ENCODE peak calls at places on chromosome 6, in nine cellular contexts. V, D, I, B, E, X, U, O and N are unnamed samples. For H3K4me1, the result is how much of the 10 kb centered on the place peaks cover.

GRCh38 chr6:44052419-44053011 is 74.7 kb downstream of the MRPL14 start:
- DNase-seq in O (no peak), V (peak), I (no peak), E (no peak), B (peak), D (peak), U (peak), X (no peak), N (no peak)

GRCh38 chr6:159399953-159400352 is 230.8 kb downstream of the FNDC1 start:
- DNase-seq in D (no peak), V (no peak), X (no peak), B (no peak), O (no peak), I (no peak), U (no peak), E (no peak), N (no peak)

GRCh38 chr6:158781692-158782373 is 37.3 kb downstream of the EZR start:
- DNase-seq in O (no peak), E (no peak), V (peak), U (no peak), B (no peak), D (no peak), I (no peak), X (no peak), N (no peak)

GRCh38 chr6:51928320-51928719 is 159.1 kb downstream of the PKHD1 start:
- DNase-seq in V (no peak), E (no peak), O (no peak), I (no peak), U (no peak), D (no peak), B (no peak), X (no peak), N (no peak)

GRCh38 chr6:163038317-163038716 is 310.5 kb downstream of the PACRG start:
- DNase-seq in X (no peak), V (no peak), B (no peak), O (peak), U (no peak), E (no peak), I (no peak), D (no peak), N (no peak)

GRCh38 chr6:11320914-11321549 is 88.6 kb upstream of the NEDD9 start:
- DNase-seq in I (no peak), B (no peak), D (no peak), O (no peak), V (no peak), X (no peak), U (no peak), E (no peak), N (no peak)

GRCh38 chr6:46926481-46926880 is 4.7 kb upstream of the ADGRF5 start:
- DNase-seq in X (no peak), B (no peak), U (no peak), D (no peak), E (no peak), O (no peak), I (no peak), V (no peak), N (no peak)

GRCh38 chr6:2186516-2186915 is 58.9 kb downstream of the GMDS start:
- DNase-seq in I (no peak), X (no peak), E (no peak), O (no peak), U (no peak), D (no peak), B (no peak), V (no peak), N (no peak)

GRCh38 chr6:17297261-17298080 is 16.3 kb downstream of the RBM24 start:
- DNase-seq in I (no peak), O (no peak), V (no peak), U (peak), D (no peak), E (no peak), X (no peak), B (no peak), N (no peak)

GRCh38 chr6:134720353-134721094 is 229.4 kb downstream of the ALDH8A1 start:
- DNase-seq in D (no peak), B (no peak), U (no peak), V (peak), E (no peak), I (no peak), O (no peak), X (no peak), N (no peak)

GRCh38 chr6:142374090-142374783 is 72.4 kb downstream of the ADGRG6 start:
- DNase-seq in X (no peak), U (no peak), V (no peak), I (no peak), O (no peak), B (no peak), E (no peak), D (peak), N (no peak)

GRCh38 chr6:106316376-106316769 is 9.2 kb downstream of the ATG5 start:
- DNase-seq in I (no peak), D (no peak), X (no peak), E (no peak), O (no peak), B (no peak), V (no peak), U (no peak), N (no peak)

GRCh38 chr6:87237804-87238203 is 82.4 kb downstream of the ZNF292 start:
- DNase-seq in O (no peak), U (peak), V (no peak), E (no peak), X (no peak), D (no peak), I (no peak), B (peak), N (peak)

GRCh38 chr6:2940010-2940850 is 31.1 kb downstream of the SERPINB6 start:
- DNase-seq in U (no peak), V (no peak), O (no peak), X (no peak), I (no peak), B (no peak), D (no peak), E (no peak), N (no peak)

GRCh38 chr6:167676000-167676665 is 150.6 kb upstream of the AFDN start:
- DNase-seq in X (peak), D (peak), O (peak), V (no peak), U (peak), B (no peak), I (no peak), E (no peak), N (no peak)

GRCh38 chr6:112232845-112233256 is 21.5 kb downstream of the LAMA4 start:
- DNase-seq in I (no peak), E (no peak), D (no peak), U (peak), X (no peak), O (no peak), V (no peak), B (no peak), N (no peak)

GRCh38 chr6:36927691-36928546 is 26.6 kb upstream of the PI16 start:
- DNase-seq in B (no peak), D (no peak), E (no peak), O (no peak), X (no peak), U (no peak), V (no peak), I (no peak), N (no peak)

DNA sequence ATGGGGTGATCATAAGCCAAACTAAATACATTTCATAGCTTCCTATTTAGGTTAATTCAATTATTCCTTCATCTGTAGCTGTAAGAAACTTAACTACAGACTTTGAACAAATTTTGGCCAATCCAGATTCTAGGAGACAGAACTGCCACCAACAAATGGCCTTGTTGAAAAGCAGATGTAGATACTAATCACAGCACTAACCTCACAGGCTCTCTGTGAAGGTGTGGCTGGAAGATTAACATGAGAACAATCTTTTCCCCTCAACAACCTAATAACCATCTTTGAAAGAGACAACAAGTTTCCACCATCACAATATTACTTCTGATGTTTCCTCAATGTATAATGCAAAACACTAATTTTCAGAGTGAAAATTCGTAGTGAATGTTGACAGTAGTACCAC is 87.8 kb downstream of the SESN1 start:
- DNase-seq in V (no peak), O (no peak), D (no peak), I (no peak), X (no peak), B (no peak), U (no peak), E (no peak), N (no peak)
- H3K4me1 ChIP-seq in V (under half), O (under half), D (under half), I (under half), X (under half), B (under half), U (under half), E (under half), N (under half)

GRCh38 chr6:53828215-53828614 is 33.4 kb downstream of the LRRC1 start:
- DNase-seq in V (no peak), B (no peak), O (no peak), X (no peak), D (no peak), I (no peak), E (no peak), U (no peak), N (no peak)
- H3K4me1 ChIP-seq in V (under half), B (under half), O (under half), X (under half), D (under half), I (under half), E (under half), U (under half), N (under half)

DNA sequence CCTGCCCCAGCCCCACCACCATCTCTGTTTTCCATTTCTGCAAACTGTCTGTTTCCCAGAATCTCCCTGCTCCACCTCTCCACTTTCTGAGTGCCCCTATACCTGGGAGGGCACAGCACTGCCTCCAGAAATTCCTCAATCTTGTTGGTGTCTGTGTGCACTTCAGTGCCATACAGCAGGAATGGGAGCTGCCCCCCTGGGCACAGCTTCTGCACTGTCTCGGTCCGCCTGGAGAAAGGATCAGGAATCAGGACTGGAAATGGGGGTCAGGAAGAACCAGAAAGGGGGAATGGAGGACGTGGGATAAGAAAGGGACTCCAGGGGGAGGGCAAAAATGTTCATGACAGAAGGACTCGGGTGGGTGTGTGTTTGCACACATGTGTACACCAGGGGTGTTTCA is 2.6 kb downstream of the CLIC1 start:
- DNase-seq in E (no peak), U (no peak), X (no peak), D (no peak), B (no peak), O (no peak), I (no peak), V (no peak), N (no peak)
- H3K4me1 ChIP-seq in E (under half), U (under half), X (half or more), D (under half), B (under half), O (under half), I (under half), V (under half), N (half or more)

DNA sequence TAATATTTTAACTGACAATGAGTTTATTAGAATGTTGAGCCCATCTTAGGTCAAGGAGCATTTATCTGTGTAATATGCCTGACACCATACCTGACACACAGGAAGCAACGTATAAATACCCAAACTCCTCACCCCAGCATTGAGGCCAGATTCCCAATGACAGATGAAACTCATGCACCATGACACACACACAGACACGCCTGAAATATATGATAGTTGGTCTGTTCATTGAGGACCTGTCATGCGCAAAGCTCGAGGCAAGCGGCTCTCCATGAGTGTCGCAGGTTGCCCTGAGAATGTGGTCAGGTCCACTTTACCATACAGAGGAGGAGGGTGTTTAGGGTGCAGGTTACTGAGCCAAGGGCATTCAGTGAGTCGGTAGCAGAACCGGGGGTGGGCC is 64.1 kb downstream of the GFOD1 start:
- DNase-seq in O (no peak), E (no peak), B (no peak), V (no peak), X (no peak), U (no peak), I (no peak), D (no peak), N (no peak)
- H3K4me1 ChIP-seq in O (half or more), E (under half), B (under half), V (under half), X (under half), U (under half), I (under half), D (under half), N (under half)

DNA sequence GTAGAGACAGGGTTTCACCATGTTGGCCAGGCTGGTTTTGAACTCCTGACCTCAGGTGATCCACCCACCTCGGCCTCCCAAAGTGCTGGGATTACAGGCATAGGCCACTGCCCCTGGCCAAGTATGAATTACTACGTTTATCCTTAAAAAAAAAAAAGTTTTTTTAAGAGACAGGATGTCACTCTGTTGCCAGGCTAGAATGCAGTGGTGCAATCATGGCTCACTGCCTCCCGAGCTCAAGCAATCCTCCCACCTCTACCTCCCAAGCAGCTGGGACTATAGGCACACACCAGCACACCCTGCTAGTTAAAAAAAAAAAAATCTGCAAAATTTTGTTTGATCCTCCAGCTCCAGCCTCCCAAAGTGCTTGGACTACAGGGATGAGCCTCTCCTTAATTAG is 23.1 kb downstream of the IYD start:
- DNase-seq in E (no peak), O (no peak), U (no peak), X (no peak), D (no peak), I (no peak), B (no peak), V (no peak), N (no peak)
- H3K4me1 ChIP-seq in E (under half), O (under half), U (under half), X (under half), D (under half), I (under half), B (under half), V (under half), N (under half)

GRCh38 chr6:41448256-41448655 is 97.9 kb upstream of the FOXP4 start:
- DNase-seq in V (no peak), I (no peak), O (no peak), E (no peak), X (no peak), D (no peak), B (no peak), U (no peak), N (no peak)
- H3K4me1 ChIP-seq in V (under half), I (under half), O (under half), E (under half), X (under half), D (under half), B (under half), U (under half), N (under half)

DNA sequence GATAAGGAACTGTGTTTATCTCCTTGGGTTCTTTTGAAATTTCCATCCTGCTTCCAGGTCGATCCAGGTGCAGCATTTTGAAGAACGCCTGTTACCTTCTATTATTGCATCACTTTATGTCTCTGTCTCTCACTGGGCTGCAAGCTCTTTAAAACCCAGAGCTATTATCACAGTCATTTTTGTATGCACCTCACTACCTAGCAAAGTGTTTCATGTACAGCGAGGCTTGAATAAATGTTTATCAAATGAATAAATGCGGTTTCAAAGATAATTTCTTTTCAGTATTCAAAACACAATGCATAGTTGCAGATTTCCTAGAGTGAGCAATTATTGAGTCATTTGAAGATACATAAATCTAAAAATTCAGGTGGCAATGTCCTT is 34.2 kb downstream of the GFOD1 start:
- DNase-seq in E (no peak), D (no peak), U (no peak), I (no peak), O (no peak), V (no peak), X (no peak), B (no peak), N (no peak)
- H3K4me1 ChIP-seq in E (under half), D (under half), U (under half), I (under half), O (under half), V (under half), X (under half), B (under half), N (under half)

DNA sequence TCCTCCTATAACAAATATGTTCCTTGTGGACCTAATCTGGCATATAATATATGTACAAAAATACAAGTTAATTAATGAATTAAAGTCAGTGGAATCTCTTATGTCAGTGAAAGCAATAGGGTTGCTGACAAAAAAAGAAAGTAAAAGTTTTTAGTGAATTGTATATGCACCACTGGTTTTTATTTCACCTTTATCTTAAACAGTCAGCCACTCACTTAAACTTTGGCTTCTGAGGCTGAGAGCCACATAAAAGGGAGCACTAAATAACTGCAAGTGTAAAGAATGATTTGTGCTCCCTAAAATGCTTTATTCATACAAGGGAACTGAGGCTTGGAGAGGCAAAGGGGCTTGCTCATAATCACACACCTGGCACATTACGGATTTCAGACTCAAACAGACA is 9.9 kb upstream of the F13A1 start:
- DNase-seq in X (no peak), U (no peak), E (no peak), I (no peak), V (no peak), O (no peak), B (no peak), D (no peak), N (no peak)
- H3K4me1 ChIP-seq in X (under half), U (under half), E (under half), I (under half), V (under half), O (under half), B (under half), D (under half), N (under half)

GRCh38 chr6:49557177-49557576 is 6.7 kb downstream of the C6orf141 start:
- DNase-seq in O (no peak), B (no peak), D (no peak), I (no peak), X (no peak), V (no peak), U (no peak), E (no peak), N (no peak)
- H3K4me1 ChIP-seq in O (under half), B (under half), D (under half), I (under half), X (under half), V (under half), U (under half), E (under half), N (under half)